ENCODE peak calls at places on chromosomes 2 and 18, in seven cellular contexts. H is hypothalamus; R is activated naive CD4-positive, alpha-beta T cell; L is COR-L47; U is AG04450; T is endodermal cell; F is HT1080. K is an unnamed sample.

GRCh38 chr18:10924290-10924689 is 225.1 kb downstream of the PIEZO2 start:
- DNase-seq in H (no peak), R (no peak), L (no peak), U (no peak), T (no peak), F (no peak), K (no peak)

GRCh38 chr18:2337552-2338141 is 233.7 kb downstream of the METTL4 start:
- DNase-seq in H (no peak), R (no peak), L (no peak), U (no peak), T (peak; percentile 85), F (peak; percentile 8), K (peak; percentile 31)

GRCh38 chr18:36451454-36452251 is 154.1 kb downstream of the FHOD3 start:
- DNase-seq in H (no peak), R (no peak), L (no peak), U (no peak), T (no peak), F (peak; percentile 77), K (no peak)

GRCh38 chr2:7931808-7932207 is 750.0 kb upstream of the ID2 start:
- DNase-seq in H (no peak), R (no peak), L (no peak), U (no peak), T (no peak), F (no peak), K (no peak)

GRCh38 chr2:191845876-191846786 is 757 bp downstream of the CAVIN2 start:
- DNase-seq in H (no peak), R (no peak), L (no peak), U (no peak), T (no peak), F (no peak), K (no peak)

GRCh38 chr2:196314780-196315179 is 143.4 kb upstream of the STK17B start:
- DNase-seq in H (no peak), R (no peak), L (no peak), U (no peak), T (peak; percentile 61), F (no peak), K (peak; percentile 43)

GRCh38 chr2:155111070-155111469 is 412.6 kb downstream of the KCNJ3 start:
- DNase-seq in H (no peak), R (no peak), L (no peak), U (no peak), T (no peak), F (no peak), K (no peak)

GRCh38 chr2:128321784-128322650 is 3.3 kb upstream of the HS6ST1 start:
- DNase-seq in H (peak; percentile 71), R (peak; percentile 67), L (peak; percentile 78), U (no peak), T (peak; percentile 93), F (peak; percentile 72), K (peak; percentile 74)

GRCh38 chr2:202147775-202148174 is 74.7 kb downstream of the KIAA2012 start:
- DNase-seq in H (no peak), R (no peak), L (no peak), U (no peak), T (no peak), F (no peak), K (no peak)

GRCh38 chr2:212863185-212863588 is 288.2 kb downstream of the IKZF2 start:
- DNase-seq in H (no peak), R (no peak), L (peak; percentile 50), U (no peak), T (peak; percentile 79), F (peak; percentile 66), K (peak; percentile 23)

GRCh38 chr18:54880706-54881105 is 52.4 kb downstream of the RAB27B start:
- DNase-seq in H (no peak), R (no peak), L (no peak), U (peak; percentile 46), T (peak; percentile 55), F (peak; percentile 72), K (peak; percentile 82)

GRCh38 chr2:158484892-158485556 is 28.3 kb downstream of the PKP4 start:
- DNase-seq in H (no peak), R (no peak), L (no peak), U (no peak), T (no peak), F (no peak), K (no peak)

GRCh38 chr18:75757951-75758350 is 330.4 kb upstream of the SMIM21 start:
- DNase-seq in H (no peak), R (no peak), L (no peak), U (no peak), T (no peak), F (peak; percentile 61), K (no peak)

GRCh38 chr2:74671479-74671878 is 17.4 kb downstream of the SEMA4F start:
- DNase-seq in H (no peak), R (no peak), L (no peak), U (no peak), T (no peak), F (peak; percentile 75), K (peak; percentile 52)

GRCh38 chr18:21739604-21740473 is 753 bp upstream of the MIB1 start:
- DNase-seq in H (no peak), R (no peak), L (no peak), U (no peak), T (peak; percentile 64), F (no peak), K (no peak)

GRCh38 chr18:44789704-44790103 is 109.0 kb downstream of the SETBP1 start:
- DNase-seq in H (no peak), R (no peak), L (no peak), U (no peak), T (no peak), F (no peak), K (no peak)

GRCh38 chr2:23944527-23944926 is 4.3 kb downstream of the UBXN2A start:
- DNase-seq in H (no peak), R (no peak), L (no peak), U (no peak), T (peak; percentile 80), F (no peak), K (no peak)

GRCh38 chr2:42084231-42084671 is 36.4 kb downstream of the PKDCC start:
- DNase-seq in H (no peak), R (no peak), L (no peak), U (peak; percentile 70), T (no peak), F (no peak), K (peak; percentile 44)

GRCh38 chr18:10453885-10454772 is at the start of gene APCDD1:
- DNase-seq in H (peak; percentile 81), R (no peak), L (peak; percentile 41), U (no peak), T (peak; percentile 93), F (no peak), K (no peak)

GRCh38 chr2:64987963-64988419 is 1.2 kb upstream of the SLC1A4 start:
- DNase-seq in H (no peak), R (no peak), L (no peak), U (no peak), T (no peak), F (peak; percentile 79), K (peak; percentile 92)

GRCh38 chr2:203909192-203909945 is 27.2 kb upstream of the ICOS start:
- DNase-seq in H (no peak), R (no peak), L (peak; percentile 7), U (peak; percentile 65), T (peak; percentile 63), F (peak; percentile 66), K (peak; percentile 77)